ENCODE peak calls at places on chromosomes 11 and 22, in five cellular contexts. One of them, this sample, is unnamed.
A peak's percentile ranks its signal among the peaks of the same experiment; 100 is the strongest.

GRCh38 chr22:32808038-32808445 is 6.5 kb downstream of the TIMP3 start:
- DNase-seq in upper lobe of right lung: no peak
- DNase-seq in HepG2: peak; percentile 84
- DNase-seq in thoracic aorta: no peak
- DNase-seq in HCT116: no peak
- DNase-seq in this sample: no peak

GRCh38 chr22:25564320-25564978 is at the start of gene GRK3:
- DNase-seq in upper lobe of right lung: peak; percentile 91
- DNase-seq in HepG2: no peak
- DNase-seq in thoracic aorta: no peak
- DNase-seq in HCT116: peak; percentile 44
- DNase-seq in this sample: peak; percentile 31

GRCh38 chr11:62694455-62695167 is 5.3 kb upstream of the LRRN4CL start:
- DNase-seq in upper lobe of right lung: peak; percentile 82
- DNase-seq in HepG2: peak; percentile 70
- DNase-seq in thoracic aorta: peak; percentile 54
- DNase-seq in HCT116: peak; percentile 72
- DNase-seq in this sample: no peak

GRCh38 chr22:33325232-33326004 is 267.2 kb upstream of the SYN3 start:
- DNase-seq in upper lobe of right lung: no peak
- DNase-seq in HepG2: no peak
- DNase-seq in thoracic aorta: no peak
- DNase-seq in HCT116: no peak
- DNase-seq in this sample: no peak

GRCh38 chr11:3840870-3841425 is at the start of gene RHOG:
- DNase-seq in upper lobe of right lung: peak; percentile 93
- DNase-seq in HepG2: peak; percentile 35
- DNase-seq in thoracic aorta: peak; percentile 62
- DNase-seq in HCT116: no peak
- DNase-seq in this sample: no peak

GRCh38 chr11:75934851-75935250 is 119.8 kb downstream of the UVRAG start:
- DNase-seq in upper lobe of right lung: no peak
- DNase-seq in HepG2: no peak
- DNase-seq in thoracic aorta: no peak
- DNase-seq in HCT116: no peak
- DNase-seq in this sample: no peak

GRCh38 chr22:24601217-24602104 is 1.5 kb upstream of the GGT1 start:
- DNase-seq in upper lobe of right lung: peak; percentile 89
- DNase-seq in HepG2: peak; percentile 66
- DNase-seq in thoracic aorta: no peak
- DNase-seq in HCT116: no peak
- DNase-seq in this sample: no peak

GRCh38 chr22:43152001-43152354 is 619 bp downstream of the TSPO start:
- DNase-seq in upper lobe of right lung: no peak
- DNase-seq in HepG2: no peak
- DNase-seq in thoracic aorta: no peak
- DNase-seq in HCT116: no peak
- DNase-seq in this sample: no peak

GRCh38 chr11:122097419-122098001 is 18.5 kb downstream of the BLID start:
- DNase-seq in upper lobe of right lung: no peak
- DNase-seq in HepG2: no peak
- DNase-seq in thoracic aorta: no peak
- DNase-seq in HCT116: no peak
- DNase-seq in this sample: no peak

GRCh38 chr22:38474003-38474607 is 6.2 kb downstream of the KDELR3 start:
- DNase-seq in upper lobe of right lung: peak; percentile 34
- DNase-seq in HepG2: no peak
- DNase-seq in thoracic aorta: no peak
- DNase-seq in HCT116: no peak
- DNase-seq in this sample: no peak

GRCh38 chr11:18322818-18323570 is 627 bp downstream of the GTF2H1 start:
- DNase-seq in upper lobe of right lung: no peak
- DNase-seq in HepG2: no peak
- DNase-seq in thoracic aorta: no peak
- DNase-seq in HCT116: no peak
- DNase-seq in this sample: no peak

GRCh38 chr11:44617671-44618461 is 52.4 kb downstream of the CD82 start:
- DNase-seq in upper lobe of right lung: no peak
- DNase-seq in HepG2: no peak
- DNase-seq in thoracic aorta: no peak
- DNase-seq in HCT116: no peak
- DNase-seq in this sample: no peak

GRCh38 chr22:45976351-45977002 is 485 bp downstream of the WNT7B start:
- DNase-seq in upper lobe of right lung: peak; percentile 73
- DNase-seq in HepG2: no peak
- DNase-seq in thoracic aorta: no peak
- DNase-seq in HCT116: no peak
- DNase-seq in this sample: no peak

GRCh38 chr11:112388496-112388895 is 127.8 kb upstream of the PLET1 start:
- DNase-seq in upper lobe of right lung: no peak
- DNase-seq in HepG2: no peak
- DNase-seq in thoracic aorta: no peak
- DNase-seq in HCT116: no peak
- DNase-seq in this sample: no peak

DNA sequence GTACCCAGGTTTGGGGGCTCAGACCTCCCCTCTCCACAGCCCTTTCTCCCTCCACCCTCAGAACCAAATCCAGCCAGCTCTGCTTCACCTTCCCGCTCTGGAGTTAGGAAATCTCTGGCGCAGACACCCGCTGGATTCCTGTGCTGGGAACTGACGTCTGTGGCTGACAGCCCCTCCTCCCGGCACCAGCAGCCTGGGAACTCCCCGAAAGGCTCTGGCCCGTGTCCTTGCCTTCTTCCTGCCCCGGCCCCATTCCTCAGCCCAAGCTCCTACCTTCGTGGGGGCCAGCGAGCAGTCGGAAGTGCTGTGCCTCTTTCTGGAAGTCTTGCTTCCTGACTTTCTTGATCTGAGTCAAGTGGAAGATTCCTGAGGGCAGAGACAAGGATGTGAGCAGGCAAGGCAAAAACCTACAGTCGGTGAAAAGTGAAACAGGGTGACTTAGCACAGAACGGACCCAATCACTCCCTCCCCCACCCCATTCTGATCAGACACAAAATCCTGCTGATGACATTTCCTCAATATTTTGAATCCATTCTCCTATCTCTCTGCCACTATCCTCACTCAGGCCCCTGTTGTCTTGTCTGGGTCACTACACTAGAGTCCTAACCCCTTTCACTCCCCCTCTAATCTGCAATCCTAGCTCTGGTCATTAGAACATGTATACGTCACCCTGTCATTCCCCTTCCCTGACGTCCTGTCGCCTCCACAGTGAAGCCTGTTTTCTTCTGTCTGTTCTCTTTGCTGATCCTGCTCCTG is 34.1 kb downstream of the CHRDL2 start:
- DNase-seq in upper lobe of right lung: peak; percentile 90
- DNase-seq in HepG2: peak; percentile 26
- DNase-seq in thoracic aorta: peak; percentile 52
- DNase-seq in HCT116: no peak
- DNase-seq in this sample: no peak
- H3K4me3 ChIP-seq in upper lobe of right lung: peak overlapping the region; percentile 28
- H3K4me3 ChIP-seq in HepG2: peak overlapping the region; percentile 55
- H3K4me3 ChIP-seq in thoracic aorta: peak overlapping the region; percentile 62
- H3K4me3 ChIP-seq in HCT116: no peak overlapping the region
- H3K4me3 ChIP-seq in this sample: no peak overlapping the region

GRCh38 chr11:232783-233565 is 3.2 kb downstream of the SIRT3 start:
- DNase-seq in upper lobe of right lung: no peak
- DNase-seq in HepG2: no peak
- DNase-seq in thoracic aorta: no peak
- DNase-seq in HCT116: no peak
- DNase-seq in this sample: no peak
- H3K4me1 ChIP-seq in upper lobe of right lung: peaks cover 14% of the 10 kb centered on the region
- H3K4me1 ChIP-seq in HepG2: peaks cover 22% of the 10 kb centered on the region
- H3K4me1 ChIP-seq in thoracic aorta: peaks cover 13% of the 10 kb centered on the region
- H3K4me1 ChIP-seq in HCT116: peaks cover 13% of the 10 kb centered on the region
- H3K4me1 ChIP-seq in this sample: no peaks in the 10 kb centered on the region

GRCh38 chr22:50471962-50472361 is 2.9 kb downstream of the SBF1 start:
- DNase-seq in upper lobe of right lung: no peak
- DNase-seq in HepG2: no peak
- DNase-seq in thoracic aorta: no peak
- DNase-seq in HCT116: no peak
- DNase-seq in this sample: no peak
- H3K4me3 ChIP-seq in upper lobe of right lung: no peak overlapping the region
- H3K4me3 ChIP-seq in HepG2: no peak overlapping the region
- H3K4me3 ChIP-seq in thoracic aorta: no peak overlapping the region
- H3K4me3 ChIP-seq in HCT116: no peak overlapping the region
- H3K4me3 ChIP-seq in this sample: no peak overlapping the region

GRCh38 chr11:34636127-34636526 is 15.2 kb downstream of the EHF start:
- DNase-seq in upper lobe of right lung: no peak
- DNase-seq in HepG2: no peak
- DNase-seq in thoracic aorta: no peak
- DNase-seq in HCT116: no peak
- DNase-seq in this sample: no peak
- H3K4me1 ChIP-seq in upper lobe of right lung: peaks cover 22% of the 10 kb centered on the region
- H3K4me1 ChIP-seq in HepG2: peaks cover 81% of the 10 kb centered on the region
- H3K4me1 ChIP-seq in thoracic aorta: no peaks in the 10 kb centered on the region
- H3K4me1 ChIP-seq in HCT116: peaks cover 97% of the 10 kb centered on the region
- H3K4me1 ChIP-seq in this sample: no peaks in the 10 kb centered on the region

GRCh38 chr11:2665747-2666710 is 33.8 kb downstream of the KCNQ1OT1 start:
- DNase-seq in upper lobe of right lung: no peak
- DNase-seq in HepG2: no peak
- DNase-seq in thoracic aorta: no peak
- DNase-seq in HCT116: no peak
- DNase-seq in this sample: no peak
- H3K4me3 ChIP-seq in upper lobe of right lung: no peak overlapping the region
- H3K4me3 ChIP-seq in HepG2: no peak overlapping the region
- H3K4me3 ChIP-seq in thoracic aorta: no peak overlapping the region
- H3K4me3 ChIP-seq in HCT116: no peak overlapping the region
- H3K4me3 ChIP-seq in this sample: no peak overlapping the region

GRCh38 chr22:28819253-28820096 is 19.1 kb upstream of the XBP1 start:
- DNase-seq in upper lobe of right lung: no peak
- DNase-seq in HepG2: peak; percentile 91
- DNase-seq in thoracic aorta: no peak
- DNase-seq in HCT116: no peak
- DNase-seq in this sample: no peak

GRCh38 chr22:28821452-28821851 is 21.1 kb upstream of the XBP1 start:
- DNase-seq in upper lobe of right lung: no peak
- DNase-seq in HepG2: no peak
- DNase-seq in thoracic aorta: no peak
- DNase-seq in HCT116: no peak
- DNase-seq in this sample: no peak

GRCh38 chr22:28817919-28818859 is 17.8 kb upstream of the XBP1 start:
- DNase-seq in upper lobe of right lung: peak; percentile 76
- DNase-seq in HepG2: peak; percentile 79
- DNase-seq in thoracic aorta: no peak
- DNase-seq in HCT116: no peak
- DNase-seq in this sample: no peak

GRCh38 chr22:28822930-28823481 is 22.6 kb upstream of the XBP1 start:
- DNase-seq in upper lobe of right lung: no peak
- DNase-seq in HepG2: peak; percentile 73
- DNase-seq in thoracic aorta: no peak
- DNase-seq in HCT116: no peak
- DNase-seq in this sample: no peak

GRCh38 chr22:28820885-28821284 is 20.5 kb upstream of the XBP1 start:
- DNase-seq in upper lobe of right lung: no peak
- DNase-seq in HepG2: no peak
- DNase-seq in thoracic aorta: no peak
- DNase-seq in HCT116: no peak
- DNase-seq in this sample: no peak
- H3K4me1 ChIP-seq in upper lobe of right lung: peaks cover 16% of the 10 kb centered on the region
- H3K4me1 ChIP-seq in HepG2: peaks cover 96% of the 10 kb centered on the region
- H3K4me1 ChIP-seq in thoracic aorta: peaks cover 11% of the 10 kb centered on the region
- H3K4me1 ChIP-seq in HCT116: peaks cover 9% of the 10 kb centered on the region
- H3K4me1 ChIP-seq in this sample: no peaks in the 10 kb centered on the region

GRCh38 chr11:64000740-64001514 is 14.7 kb downstream of the OTUB1 start:
- DNase-seq in upper lobe of right lung: no peak
- DNase-seq in HepG2: no peak
- DNase-seq in thoracic aorta: no peak
- DNase-seq in HCT116: no peak
- DNase-seq in this sample: no peak
- H3K4me3 ChIP-seq in upper lobe of right lung: peak overlapping the region; percentile 44
- H3K4me3 ChIP-seq in HepG2: no peak overlapping the region
- H3K4me3 ChIP-seq in thoracic aorta: peak overlapping the region; percentile 70
- H3K4me3 ChIP-seq in HCT116: no peak overlapping the region
- H3K4me3 ChIP-seq in this sample: peak overlapping the region; percentile 14

This sample was measured in iPS DF 6.9.